ENCODE peak calls at places on chromosomes 5 and 9, in seven cellular contexts. One of them, this sample, is unnamed. For H3K4me1, the result is how much of the 10 kb centered on the place peaks cover.

GRCh38 chr9:83477571-83477970 is 60.6 kb downstream of the FRMD3 start:
- DNase-seq in GM12878: no peak
- DNase-seq in HCT116: no peak
- DNase-seq in SK-N-SH: no peak
- DNase-seq in HepG2: no peak
- DNase-seq in K562: no peak
- DNase-seq in H1: no peak
- DNase-seq in this sample: no peak

GRCh38 chr5:10708189-10708944 is 52.7 kb downstream of the DAP start:
- DNase-seq in GM12878: no peak
- DNase-seq in HCT116: no peak
- DNase-seq in SK-N-SH: no peak
- DNase-seq in HepG2: no peak
- DNase-seq in K562: peak
- DNase-seq in H1: no peak
- DNase-seq in this sample: no peak

GRCh38 chr5:160800375-160800774 is 51.6 kb downstream of the ATP10B start:
- DNase-seq in GM12878: no peak
- DNase-seq in HCT116: no peak
- DNase-seq in SK-N-SH: no peak
- DNase-seq in HepG2: no peak
- DNase-seq in K562: no peak
- DNase-seq in H1: no peak
- DNase-seq in this sample: no peak

GRCh38 chr9:129237195-129237611 is 59.1 kb upstream of the IER5L start:
- DNase-seq in GM12878: no peak
- DNase-seq in HCT116: no peak
- DNase-seq in SK-N-SH: no peak
- DNase-seq in HepG2: no peak
- DNase-seq in K562: peak
- DNase-seq in H1: no peak
- DNase-seq in this sample: no peak

GRCh38 chr5:11878846-11879245 is 25.4 kb downstream of the CTNND2 start:
- DNase-seq in GM12878: no peak
- DNase-seq in HCT116: no peak
- DNase-seq in SK-N-SH: no peak
- DNase-seq in HepG2: no peak
- DNase-seq in K562: no peak
- DNase-seq in H1: no peak
- DNase-seq in this sample: no peak

GRCh38 chr5:56070795-56071539 is 76.2 kb upstream of the IL6ST start:
- DNase-seq in GM12878: no peak
- DNase-seq in HCT116: no peak
- DNase-seq in SK-N-SH: no peak
- DNase-seq in HepG2: peak
- DNase-seq in K562: no peak
- DNase-seq in H1: no peak
- DNase-seq in this sample: no peak

GRCh38 chr9:14345586-14346237 is 31.8 kb upstream of the NFIB start:
- DNase-seq in GM12878: no peak
- DNase-seq in HCT116: no peak
- DNase-seq in SK-N-SH: peak
- DNase-seq in HepG2: no peak
- DNase-seq in K562: no peak
- DNase-seq in H1: peak
- DNase-seq in this sample: no peak

GRCh38 chr5:125317546-125317995 is 571.1 kb upstream of the ZNF608 start:
- DNase-seq in GM12878: no peak
- DNase-seq in HCT116: no peak
- DNase-seq in SK-N-SH: no peak
- DNase-seq in HepG2: no peak
- DNase-seq in K562: no peak
- DNase-seq in H1: no peak
- DNase-seq in this sample: no peak

GRCh38 chr5:103889500-103890209 is 327.1 kb upstream of the NUDT12 start:
- DNase-seq in GM12878: peak
- DNase-seq in HCT116: no peak
- DNase-seq in SK-N-SH: no peak
- DNase-seq in HepG2: no peak
- DNase-seq in K562: no peak
- DNase-seq in H1: no peak
- DNase-seq in this sample: no peak

GRCh38 chr9:120980951-120981350 is 54.4 kb upstream of the TRAF1 start:
- DNase-seq in GM12878: no peak
- DNase-seq in HCT116: no peak
- DNase-seq in SK-N-SH: no peak
- DNase-seq in HepG2: no peak
- DNase-seq in K562: no peak
- DNase-seq in H1: no peak
- DNase-seq in this sample: no peak

GRCh38 chr9:18479405-18479804 is 5.5 kb downstream of the ADAMTSL1 start:
- DNase-seq in GM12878: no peak
- DNase-seq in HCT116: no peak
- DNase-seq in SK-N-SH: no peak
- DNase-seq in HepG2: no peak
- DNase-seq in K562: no peak
- DNase-seq in H1: no peak
- DNase-seq in this sample: no peak

GRCh38 chr5:91212336-91213092 is 170.6 kb downstream of the ARRDC3 start:
- DNase-seq in GM12878: no peak
- DNase-seq in HCT116: no peak
- DNase-seq in SK-N-SH: peak
- DNase-seq in HepG2: no peak
- DNase-seq in K562: no peak
- DNase-seq in H1: no peak
- DNase-seq in this sample: no peak

DNA sequence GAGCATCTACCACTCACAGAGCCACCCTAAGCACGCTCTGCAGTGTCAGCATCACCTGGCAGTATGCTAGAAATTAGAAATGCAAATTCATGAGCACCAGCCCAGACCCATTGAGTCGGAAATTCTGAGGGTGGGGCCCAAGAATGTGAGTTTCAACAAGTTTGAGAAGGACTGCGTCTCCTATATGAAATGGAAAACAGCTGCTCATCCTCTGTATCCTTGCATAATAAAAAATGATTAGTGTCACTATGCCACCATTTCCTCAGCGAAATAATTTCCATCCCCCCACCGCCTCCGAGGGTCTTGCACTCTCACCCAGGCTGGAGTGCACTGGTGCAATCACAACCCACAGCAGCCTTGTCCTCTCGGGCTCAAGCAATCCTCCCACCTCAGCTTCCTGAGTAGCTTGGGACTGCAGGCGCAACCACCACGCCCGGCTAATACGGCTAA is 1.3 kb upstream of the IQGAP2 start:
- DNase-seq in GM12878: peak
- DNase-seq in HCT116: no peak
- DNase-seq in SK-N-SH: no peak
- DNase-seq in HepG2: no peak
- DNase-seq in K562: no peak
- DNase-seq in H1: no peak
- DNase-seq in this sample: no peak
- TF ChIP-seq YY1 in GM12878: no peak
- TF ChIP-seq YY1 in HCT116: no peak
- TF ChIP-seq YY1 in SK-N-SH: no peak
- TF ChIP-seq YY1 in HepG2: no peak
- TF ChIP-seq YY1 in K562: no peak
- TF ChIP-seq YY1 in H1: no peak
- TF ChIP-seq YY1 in this sample: no peak

GRCh38 chr5:38872826-38873225 is 27.0 kb downstream of the OSMR start:
- DNase-seq in GM12878: no peak
- DNase-seq in HCT116: no peak
- DNase-seq in SK-N-SH: no peak
- DNase-seq in HepG2: no peak
- DNase-seq in K562: no peak
- DNase-seq in H1: no peak
- DNase-seq in this sample: no peak

GRCh38 chr5:38870595-38870994 is 24.8 kb downstream of the OSMR start:
- DNase-seq in GM12878: no peak
- DNase-seq in HCT116: no peak
- DNase-seq in SK-N-SH: no peak
- DNase-seq in HepG2: no peak
- DNase-seq in K562: no peak
- DNase-seq in H1: no peak
- DNase-seq in this sample: no peak

GRCh38 chr5:38871211-38871610 is 25.4 kb downstream of the OSMR start:
- DNase-seq in GM12878: no peak
- DNase-seq in HCT116: no peak
- DNase-seq in SK-N-SH: no peak
- DNase-seq in HepG2: no peak
- DNase-seq in K562: no peak
- DNase-seq in H1: no peak
- DNase-seq in this sample: no peak

GRCh38 chr5:38867071-38867790 is 21.4 kb downstream of the OSMR start:
- DNase-seq in GM12878: no peak
- DNase-seq in HCT116: no peak
- DNase-seq in SK-N-SH: no peak
- DNase-seq in HepG2: no peak
- DNase-seq in K562: no peak
- DNase-seq in H1: no peak
- DNase-seq in this sample: no peak

GRCh38 chr5:38871790-38872551 is 26.2 kb downstream of the OSMR start:
- DNase-seq in GM12878: no peak
- DNase-seq in HCT116: peak
- DNase-seq in SK-N-SH: no peak
- DNase-seq in HepG2: peak
- DNase-seq in K562: no peak
- DNase-seq in H1: no peak
- DNase-seq in this sample: no peak
- H3K9ac ChIP-seq in GM12878: no peak
- H3K9ac ChIP-seq in HCT116: peak
- H3K9ac ChIP-seq in SK-N-SH: peak
- H3K9ac ChIP-seq in HepG2: no peak
- H3K9ac ChIP-seq in K562: no peak
- H3K9ac ChIP-seq in H1: no peak
- H3K9ac ChIP-seq in this sample: no peak

GRCh38 chr5:133307275-133307674 is 255.5 kb downstream of the HSPA4 start:
- DNase-seq in GM12878: no peak
- DNase-seq in HCT116: no peak
- DNase-seq in SK-N-SH: no peak
- DNase-seq in HepG2: no peak
- DNase-seq in K562: no peak
- DNase-seq in H1: no peak
- DNase-seq in this sample: no peak
- H3K4me1 ChIP-seq in GM12878: under half
- H3K4me1 ChIP-seq in HCT116: under half
- H3K4me1 ChIP-seq in SK-N-SH: under half
- H3K4me1 ChIP-seq in HepG2: under half
- H3K4me1 ChIP-seq in K562: under half
- H3K4me1 ChIP-seq in H1: under half
- H3K4me1 ChIP-seq in this sample: under half

GRCh38 chr9:33165263-33166151 is 1.6 kb downstream of the B4GALT1 start:
- DNase-seq in GM12878: peak
- DNase-seq in HCT116: no peak
- DNase-seq in SK-N-SH: no peak
- DNase-seq in HepG2: peak
- DNase-seq in K562: peak
- DNase-seq in H1: no peak
- DNase-seq in this sample: no peak
- TF ChIP-seq YY1 in GM12878: no peak
- TF ChIP-seq YY1 in HCT116: no peak
- TF ChIP-seq YY1 in SK-N-SH: no peak
- TF ChIP-seq YY1 in HepG2: no peak
- TF ChIP-seq YY1 in K562: no peak
- TF ChIP-seq YY1 in H1: no peak
- TF ChIP-seq YY1 in this sample: no peak

DNA sequence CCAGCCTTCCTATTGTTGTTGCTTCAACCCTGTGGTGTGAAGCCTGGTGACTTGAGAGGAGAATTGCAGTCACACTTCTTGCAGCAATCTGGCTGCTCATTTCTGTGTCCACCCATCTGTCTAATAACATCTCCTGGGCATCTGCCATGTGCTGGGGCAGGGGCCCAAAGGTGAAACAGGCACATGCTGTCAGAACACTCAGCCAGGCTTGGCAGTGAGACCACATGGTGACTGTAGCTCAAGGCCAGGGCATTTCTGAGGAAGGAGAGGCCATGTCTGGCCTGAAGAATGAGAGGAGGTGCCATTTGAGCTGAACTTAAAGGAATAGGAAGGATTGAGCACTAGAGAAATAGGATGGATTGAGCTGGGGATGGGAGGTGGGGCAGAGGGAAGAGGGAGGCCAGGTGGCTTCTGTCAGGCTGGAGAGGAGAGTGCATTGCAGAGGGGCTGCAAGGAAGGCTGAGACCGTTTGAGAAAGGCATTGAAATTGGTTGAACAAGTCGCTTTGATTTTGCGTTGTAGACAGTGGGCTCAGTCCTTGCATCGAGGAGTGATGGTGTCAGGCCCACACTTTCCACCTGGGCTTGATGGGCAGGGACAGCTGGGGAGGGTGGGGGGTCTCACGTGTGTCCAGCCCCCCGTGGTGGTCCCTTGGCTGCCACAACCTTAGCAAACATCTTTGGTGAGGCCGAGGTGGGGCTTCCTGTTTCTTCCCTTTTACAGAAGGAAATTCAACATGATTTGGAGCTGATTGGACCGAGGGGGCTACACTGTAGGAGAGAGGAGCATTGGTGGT is 222.4 kb downstream of the CACNA1B start:
- DNase-seq in GM12878: no peak
- DNase-seq in HCT116: no peak
- DNase-seq in SK-N-SH: peak
- DNase-seq in HepG2: no peak
- DNase-seq in K562: no peak
- DNase-seq in H1: peak
- DNase-seq in this sample: no peak
- H3K9ac ChIP-seq in GM12878: no peak
- H3K9ac ChIP-seq in HCT116: no peak
- H3K9ac ChIP-seq in SK-N-SH: no peak
- H3K9ac ChIP-seq in HepG2: no peak
- H3K9ac ChIP-seq in K562: no peak
- H3K9ac ChIP-seq in H1: no peak
- H3K9ac ChIP-seq in this sample: no peak

DNA sequence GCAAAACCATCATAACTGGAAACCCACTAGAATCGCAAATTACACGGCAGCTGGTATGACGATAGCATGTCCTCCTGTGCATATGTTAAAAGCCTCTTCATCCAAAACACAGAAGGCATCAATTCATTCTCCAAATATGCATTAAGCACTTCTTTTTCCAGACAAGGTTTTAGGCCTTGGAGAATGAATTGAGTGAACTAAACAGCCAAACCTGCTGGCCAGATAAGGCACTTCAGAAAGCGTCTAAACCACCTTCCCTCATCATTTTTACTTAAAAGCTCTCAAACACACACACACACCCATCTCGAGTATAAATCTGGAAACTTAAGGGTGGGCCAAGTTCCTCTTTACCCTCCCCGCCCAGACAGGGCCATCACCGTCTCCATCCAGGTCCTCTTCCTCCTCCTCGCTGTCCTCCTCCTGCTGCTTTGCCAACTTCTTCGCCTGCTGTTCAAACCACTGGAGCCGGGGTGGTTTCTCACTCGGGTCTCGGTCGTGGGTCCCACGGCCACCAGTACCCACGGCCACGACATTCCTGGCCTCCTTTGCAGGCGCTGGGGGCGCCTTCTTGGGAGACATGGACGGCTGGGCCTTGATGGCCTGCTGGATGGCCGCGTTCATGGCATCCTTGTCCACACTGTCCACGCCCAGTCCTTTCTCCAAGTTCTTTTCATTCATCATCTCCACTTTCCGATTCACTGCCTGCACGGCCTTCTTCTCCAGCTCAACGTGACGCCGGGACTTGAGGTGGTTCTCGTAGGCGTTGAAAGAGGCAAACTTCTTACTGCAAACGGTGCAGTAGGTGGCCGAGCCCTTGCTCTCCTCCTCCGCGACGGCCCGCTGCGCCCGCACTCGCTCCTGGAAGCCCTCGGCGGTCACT is 696 bp downstream of the ZNF622 start:
- DNase-seq in GM12878: no peak
- DNase-seq in HCT116: no peak
- DNase-seq in SK-N-SH: no peak
- DNase-seq in HepG2: no peak
- DNase-seq in K562: no peak
- DNase-seq in H1: no peak
- DNase-seq in this sample: no peak
- H3K4me1 ChIP-seq in GM12878: under half
- H3K4me1 ChIP-seq in HCT116: under half
- H3K4me1 ChIP-seq in SK-N-SH: under half
- H3K4me1 ChIP-seq in HepG2: half or more
- H3K4me1 ChIP-seq in K562: under half
- H3K4me1 ChIP-seq in H1: under half
- H3K4me1 ChIP-seq in this sample: under half